ENCODE peak calls at places on chromosomes 12 and 14, in nine cellular contexts. Y, M, A, N, R, P, T, X and G are unnamed samples.

GRCh38 chr14:95387826-95388445 is 68.2 kb upstream of the CLMN start:
- DNase-seq in Y (peak), M (no peak), A (no peak), N (no peak), R (no peak), P (no peak), T (no peak), X (peak), G (no peak)

GRCh38 chr14:62673014-62673727 is 372.1 kb downstream of the KCNH5 start:
- DNase-seq in Y (no peak), M (no peak), A (no peak), N (no peak), R (no peak), P (peak), T (no peak), X (no peak), G (no peak)

GRCh38 chr12:11022520-11022919 is at the start of gene TAS2R19:
- DNase-seq in Y (no peak), M (no peak), A (no peak), N (no peak), R (no peak), P (no peak), T (no peak), X (no peak), G (no peak)

GRCh38 chr12:78863482-78864427 is 819 bp upstream of the SYT1 start:
- DNase-seq in Y (peak), M (no peak), A (peak), N (no peak), R (peak), P (peak), T (peak), X (peak), G (no peak)

GRCh38 chr12:27615331-27615891 is 80.8 kb upstream of the REP15 start:
- DNase-seq in Y (no peak), M (no peak), A (no peak), N (peak), R (no peak), P (no peak), T (peak), X (no peak), G (no peak)

GRCh38 chr12:124231980-124232653 is 62.8 kb upstream of the RFLNA start:
- DNase-seq in Y (no peak), M (no peak), A (peak), N (no peak), R (no peak), P (no peak), T (no peak), X (peak), G (no peak)

GRCh38 chr14:31261859-31262739 is 54.5 kb upstream of the HECTD1 start:
- DNase-seq in Y (no peak), M (peak), A (no peak), N (no peak), R (peak), P (no peak), T (peak), X (no peak), G (no peak)

GRCh38 chr14:59133202-59133601 is 55.3 kb upstream of the DAAM1 start:
- DNase-seq in Y (no peak), M (no peak), A (no peak), N (no peak), R (no peak), P (no peak), T (peak), X (no peak), G (no peak)

GRCh38 chr12:6324936-6325750 is 14.7 kb downstream of the PLEKHG6 start:
- DNase-seq in Y (no peak), M (no peak), A (no peak), N (no peak), R (no peak), P (no peak), T (no peak), X (no peak), G (no peak)

GRCh38 chr14:34437729-34438080 is 24.3 kb downstream of the SPTSSA start:
- DNase-seq in Y (no peak), M (no peak), A (no peak), N (no peak), R (no peak), P (no peak), T (no peak), X (no peak), G (no peak)
- H3K4me3 ChIP-seq in Y (no peak), M (no peak), A (no peak), N (no peak), R (no peak), P (no peak), T (no peak), X (no peak), G (no peak)

DNA sequence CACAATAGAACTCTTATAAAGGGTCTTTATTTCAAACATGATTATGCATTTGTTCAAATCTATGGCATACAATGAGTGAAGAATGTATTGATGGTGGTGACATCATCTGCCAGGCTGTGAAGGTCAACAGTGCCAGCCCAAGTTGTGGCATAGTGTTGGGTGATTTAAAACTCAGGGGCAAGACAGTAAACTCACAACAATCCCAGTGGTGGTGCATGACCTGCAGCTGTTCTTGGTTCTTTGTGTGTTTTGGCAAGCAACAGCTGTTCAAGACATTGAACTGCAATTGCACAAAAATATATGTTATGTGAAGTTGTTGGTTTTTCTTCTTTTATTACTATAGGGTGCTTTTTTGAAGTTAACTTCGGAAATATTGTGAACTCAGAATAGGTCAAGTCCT is 851.6 kb downstream of the NRXN3 start:
- DNase-seq in Y (no peak), M (no peak), A (no peak), N (no peak), R (no peak), P (no peak), T (no peak), X (no peak), G (no peak)
- H3K4me3 ChIP-seq in Y (no peak), M (no peak), A (no peak), N (no peak), R (no peak), P (no peak), T (no peak), X (no peak), G (no peak)

GRCh38 chr14:52318829-52319604 is 4.9 kb downstream of the PTGER2 start:
- DNase-seq in Y (no peak), M (no peak), A (no peak), N (no peak), R (no peak), P (no peak), T (peak), X (no peak), G (no peak)
- H3K4me3 ChIP-seq in Y (no peak), M (no peak), A (no peak), N (no peak), R (no peak), P (no peak), T (peak), X (no peak), G (no peak)

GRCh38 chr12:85279449-85280137 is 427 bp upstream of the ALX1 start:
- DNase-seq in Y (no peak), M (no peak), A (no peak), N (no peak), R (no peak), P (no peak), T (peak), X (peak), G (no peak)
- H3K4me3 ChIP-seq in Y (no peak), M (peak), A (peak), N (peak), R (peak), P (peak), T (peak), X (peak), G (peak)

GRCh38 chr12:28681980-28682379 is 467.1 kb upstream of the FAR2 start:
- DNase-seq in Y (no peak), M (no peak), A (no peak), N (no peak), R (no peak), P (no peak), T (no peak), X (no peak), G (no peak)

GRCh38 chr12:28683371-28683770 is 465.7 kb upstream of the FAR2 start:
- DNase-seq in Y (no peak), M (no peak), A (no peak), N (peak), R (no peak), P (no peak), T (no peak), X (no peak), G (no peak)
- H3K4me3 ChIP-seq in Y (no peak), M (no peak), A (no peak), N (no peak), R (no peak), P (no peak), T (no peak), X (no peak), G (no peak)

GRCh38 chr14:105475269-105475915 is 771 bp downstream of the CRIP2 start:
- DNase-seq in Y (peak), M (peak), A (no peak), N (no peak), R (peak), P (no peak), T (peak), X (no peak), G (no peak)
- H3K4me3 ChIP-seq in Y (peak), M (peak), A (peak), N (peak), R (peak), P (no peak), T (peak), X (peak), G (peak)

GRCh38 chr12:58963844-58964243 is 43.5 kb upstream of the LRIG3 start:
- DNase-seq in Y (no peak), M (no peak), A (no peak), N (no peak), R (no peak), P (no peak), T (no peak), X (no peak), G (no peak)

GRCh38 chr12:58961906-58962305 is 41.6 kb upstream of the LRIG3 start:
- DNase-seq in Y (no peak), M (no peak), A (no peak), N (no peak), R (no peak), P (no peak), T (no peak), X (no peak), G (no peak)

GRCh38 chr12:58957298-58957697 is 37.0 kb upstream of the LRIG3 start:
- DNase-seq in Y (no peak), M (no peak), A (no peak), N (no peak), R (no peak), P (no peak), T (no peak), X (no peak), G (no peak)

GRCh38 chr12:58959639-58960300 is 39.5 kb upstream of the LRIG3 start:
- DNase-seq in Y (no peak), M (no peak), A (no peak), N (no peak), R (no peak), P (no peak), T (peak), X (no peak), G (no peak)

DNA sequence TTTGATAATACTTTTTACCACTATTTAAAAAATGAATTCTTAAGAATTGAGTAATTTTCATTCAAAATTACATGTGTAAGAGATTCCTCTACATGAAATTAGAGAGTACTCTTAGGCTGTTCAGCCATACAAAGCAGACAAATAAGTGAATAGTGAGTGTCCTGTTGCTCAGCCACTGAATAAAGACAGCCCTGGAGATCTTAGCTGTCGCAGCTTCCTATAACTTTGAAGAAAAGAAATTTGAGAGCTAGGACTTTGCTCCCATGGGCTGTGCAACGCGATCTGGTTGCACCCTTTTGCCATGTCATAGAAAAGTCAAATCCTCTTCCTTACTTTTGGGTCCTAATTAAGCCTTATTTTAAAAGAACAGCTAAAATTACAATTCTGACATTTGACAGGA is 40.9 kb upstream of the LRIG3 start:
- DNase-seq in Y (no peak), M (no peak), A (no peak), N (no peak), R (no peak), P (no peak), T (no peak), X (no peak), G (no peak)
- H3K4me3 ChIP-seq in Y (no peak), M (no peak), A (no peak), N (no peak), R (no peak), P (no peak), T (no peak), X (no peak), G (no peak)

GRCh38 chr12:125346361-125346760 is 281.1 kb downstream of the AACS start:
- DNase-seq in Y (no peak), M (no peak), A (no peak), N (no peak), R (no peak), P (peak), T (no peak), X (no peak), G (no peak)
- H3K4me3 ChIP-seq in Y (no peak), M (no peak), A (no peak), N (no peak), R (no peak), P (no peak), T (no peak), X (no peak), G (no peak)

GRCh38 chr12:75982974-75983660 is 48.5 kb downstream of the PHLDA1 start:
- DNase-seq in Y (no peak), M (no peak), A (no peak), N (no peak), R (no peak), P (no peak), T (no peak), X (no peak), G (no peak)
- H3K4me3 ChIP-seq in Y (no peak), M (peak), A (peak), N (peak), R (no peak), P (no peak), T (peak), X (no peak), G (peak)

DNA sequence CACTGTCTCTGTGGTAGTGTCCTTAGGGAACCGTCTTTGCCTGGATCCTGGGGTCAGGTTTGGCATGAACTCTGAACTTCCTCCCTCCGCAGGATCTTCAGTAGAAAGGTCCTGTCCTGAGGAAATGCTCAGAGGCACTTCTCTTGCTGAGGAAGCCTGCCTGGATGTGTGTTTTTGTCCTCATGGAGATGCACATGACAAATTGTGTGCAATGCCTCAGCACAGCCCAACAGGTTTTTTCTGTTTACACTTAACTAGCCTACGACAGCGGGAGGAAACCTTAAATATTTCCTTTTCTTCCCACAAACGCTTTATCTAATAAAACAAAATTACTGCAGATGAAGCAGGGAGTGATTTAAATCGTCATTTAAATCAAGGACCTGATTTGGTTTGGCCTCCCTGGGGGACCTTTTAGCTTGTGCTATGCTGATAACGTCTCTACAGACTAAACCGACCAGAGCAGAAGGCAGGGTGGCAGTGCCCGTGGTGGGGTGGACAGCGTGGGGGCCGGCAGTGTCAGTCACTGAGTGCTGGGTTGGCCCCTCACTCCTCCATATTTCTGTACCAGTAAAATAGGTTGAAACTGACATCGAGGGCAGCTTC is 18.5 kb downstream of the FBXL14 start:
- DNase-seq in Y (peak), M (no peak), A (no peak), N (no peak), R (no peak), P (no peak), T (no peak), X (no peak), G (no peak)
- H3K4me3 ChIP-seq in Y (no peak), M (peak), A (no peak), N (no peak), R (peak), P (no peak), T (peak), X (no peak), G (peak)